ENCODE peak calls at places on chromosome 12, in four cellular contexts. Y is HepG2, E is K562, R is GM12878. V is an unnamed sample.

GRCh38 chr12:105492591-105492990 is 162.1 kb downstream of the C12orf75 start:
- DNase-seq in Y (no peak), R (no peak), E (no peak), V (no peak)

GRCh38 chr12:5155866-5156265 is 112.2 kb downstream of the KCNA5 start:
- DNase-seq in R (no peak), Y (no peak), E (no peak), V (no peak)

GRCh38 chr12:94689646-94690036 is 39.3 kb upstream of the TMCC3 start:
- DNase-seq in E (no peak), R (no peak), Y (no peak), V (no peak)

GRCh38 chr12:104756901-104757300 is 201.2 kb downstream of the SLC41A2 start:
- DNase-seq in Y (no peak), R (no peak), E (no peak), V (no peak)

GRCh38 chr12:104618691-104619090 is 161.9 kb downstream of the CHST11 start:
- DNase-seq in E (no peak), R (no peak), Y (no peak), V (no peak)

GRCh38 chr12:50112456-50113218 is 601 bp downstream of the COX14 start:
- DNase-seq in E (peak), R (no peak), Y (peak), V (peak)

GRCh38 chr12:106074706-106075392 is 63.9 kb downstream of the NUAK1 start:
- DNase-seq in R (no peak), E (no peak), Y (no peak), V (no peak)

GRCh38 chr12:55681142-55682077 is 26.3 kb downstream of the ITGA7 start:
- DNase-seq in R (no peak), E (peak), Y (peak), V (peak)

GRCh38 chr12:76346236-76346635 is 2.0 kb downstream of the BBS10 start:
- DNase-seq in R (no peak), Y (no peak), E (no peak), V (no peak)

GRCh38 chr12:75974323-75975273 is 57.0 kb downstream of the PHLDA1 start:
- DNase-seq in R (no peak), Y (peak), E (no peak), V (no peak)

GRCh38 chr12:120469450-120470149 is at the start of gene SRSF9:
- DNase-seq in E (peak), R (peak), Y (peak), V (peak)

GRCh38 chr12:120468846-120469449 is 600 bp downstream of the SRSF9 start:
- DNase-seq in Y (no peak), E (peak), R (no peak), V (peak)

GRCh38 chr12:120467439-120467838 is 2.1 kb downstream of the SRSF9 start:
- DNase-seq in R (no peak), E (no peak), Y (no peak), V (no peak)

GRCh38 chr12:120468271-120468845 is 1.2 kb downstream of the SRSF9 start:
- DNase-seq in E (no peak), Y (peak), R (no peak), V (peak)

DNA sequence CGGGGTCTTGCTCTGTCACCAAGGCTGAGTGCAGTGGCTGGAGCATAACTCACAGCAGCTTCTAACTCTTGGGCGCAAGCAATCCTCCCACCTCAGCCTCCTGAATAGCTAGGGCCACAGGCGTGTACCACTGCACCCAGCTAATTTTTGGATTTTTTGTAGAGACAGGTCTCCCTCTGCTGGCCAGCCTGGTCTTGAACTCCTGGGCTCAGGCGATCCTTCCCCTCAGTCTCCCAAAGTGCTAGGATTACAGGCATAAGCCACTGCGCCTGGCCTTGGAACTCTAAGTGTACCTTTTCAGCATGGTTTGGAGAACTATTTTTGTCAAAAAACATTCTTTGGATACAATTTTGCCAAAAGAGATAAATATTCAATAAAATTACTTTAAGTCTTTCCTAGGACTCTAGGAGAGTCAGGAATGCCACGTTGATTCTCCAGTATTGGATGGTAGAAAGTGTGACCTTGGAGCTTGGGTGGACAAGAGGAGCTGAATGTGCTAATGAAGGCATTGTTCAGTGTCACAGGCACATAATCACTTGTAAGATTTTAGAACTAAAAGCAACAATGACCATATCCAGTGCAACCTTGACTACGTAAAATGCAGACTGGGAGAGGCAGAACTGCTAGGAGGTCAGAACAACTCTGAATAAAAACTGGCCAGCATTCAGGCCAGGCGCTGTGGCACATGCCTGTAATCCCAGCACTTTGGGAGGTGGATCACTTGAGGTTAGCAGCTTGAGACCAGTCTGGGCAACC is 2.8 kb downstream of the SRSF9 start:
- DNase-seq in R (no peak), Y (peak), E (no peak), V (peak)
- TF ChIP-seq CHD4 in R (no peak), Y (no peak), E (no peak), V (no peak)

GRCh38 chr12:127386723-127387122 is 880.2 kb upstream of the TMEM132C start:
- DNase-seq in Y (no peak), R (no peak), E (no peak), V (no peak)

GRCh38 chr12:127383281-127383680 is 883.7 kb upstream of the TMEM132C start:
- DNase-seq in Y (no peak), E (no peak), R (no peak), V (peak)

GRCh38 chr12:127381681-127382080 is 885.3 kb upstream of the TMEM132C start:
- DNase-seq in R (no peak), Y (no peak), E (no peak), V (no peak)

GRCh38 chr12:127381043-127381668 is 885.8 kb upstream of the TMEM132C start:
- DNase-seq in Y (peak), E (peak), R (no peak), V (peak)
- TF ChIP-seq CHD4 in Y (no peak), E (no peak), R (no peak), V (no peak)

GRCh38 chr12:11814362-11814761 is 164.9 kb downstream of the ETV6 start:
- DNase-seq in R (no peak), E (no peak), Y (peak), V (no peak)

GRCh38 chr12:11810962-11811361 is 161.5 kb downstream of the ETV6 start:
- DNase-seq in E (no peak), R (no peak), Y (no peak), V (no peak)

GRCh38 chr12:11815397-11815796 is 165.9 kb downstream of the ETV6 start:
- DNase-seq in E (no peak), Y (no peak), R (no peak), V (no peak)

GRCh38 chr12:11813422-11813813 is 163.9 kb downstream of the ETV6 start:
- DNase-seq in R (no peak), E (no peak), Y (no peak), V (no peak)

DNA sequence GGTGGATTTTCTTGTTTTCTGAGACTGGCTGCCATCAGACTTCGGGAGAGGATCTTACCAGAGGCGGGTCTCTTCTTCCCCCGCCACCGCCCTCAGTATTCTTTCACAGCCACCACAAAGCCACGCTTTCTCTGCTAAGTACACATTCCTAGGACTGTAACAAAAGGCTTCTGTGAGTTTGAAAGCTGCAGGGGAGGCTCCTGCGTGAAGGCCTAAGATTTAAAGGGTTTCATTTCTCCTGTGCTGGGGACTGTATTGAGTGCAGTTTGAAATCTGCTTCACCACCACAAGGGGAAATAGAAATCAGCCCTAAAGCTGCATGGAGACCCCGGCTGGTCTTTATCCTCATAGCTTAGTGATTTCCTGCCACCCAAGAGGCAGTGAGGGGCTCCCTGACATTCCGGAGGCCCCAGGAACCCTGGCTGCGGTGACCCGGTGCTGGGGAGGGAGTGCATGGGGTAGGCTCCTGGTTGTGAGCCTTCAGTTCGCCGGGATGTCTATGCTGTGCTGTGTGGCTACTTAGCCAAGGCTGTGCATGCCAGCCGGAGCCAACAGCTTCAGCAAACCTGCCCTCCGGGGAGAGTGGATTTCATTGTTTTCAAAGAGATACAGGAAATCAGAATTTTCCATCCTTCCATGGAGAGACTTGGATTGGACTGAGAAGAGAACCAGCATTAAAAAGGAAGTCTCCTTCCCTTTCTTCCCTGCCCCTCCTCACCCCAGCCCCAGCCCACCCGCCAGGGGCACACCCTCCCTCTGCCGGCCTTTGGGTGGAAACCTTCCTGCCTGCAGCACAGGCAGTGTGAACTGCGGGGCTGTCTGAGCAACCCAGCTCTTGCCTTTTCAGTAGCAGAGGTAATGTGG is 163.3 kb downstream of the ETV6 start:
- DNase-seq in Y (peak), E (no peak), R (no peak), V (no peak)
- TF ChIP-seq CHD4 in Y (no peak), E (no peak), R (no peak), V (no peak)

DNA sequence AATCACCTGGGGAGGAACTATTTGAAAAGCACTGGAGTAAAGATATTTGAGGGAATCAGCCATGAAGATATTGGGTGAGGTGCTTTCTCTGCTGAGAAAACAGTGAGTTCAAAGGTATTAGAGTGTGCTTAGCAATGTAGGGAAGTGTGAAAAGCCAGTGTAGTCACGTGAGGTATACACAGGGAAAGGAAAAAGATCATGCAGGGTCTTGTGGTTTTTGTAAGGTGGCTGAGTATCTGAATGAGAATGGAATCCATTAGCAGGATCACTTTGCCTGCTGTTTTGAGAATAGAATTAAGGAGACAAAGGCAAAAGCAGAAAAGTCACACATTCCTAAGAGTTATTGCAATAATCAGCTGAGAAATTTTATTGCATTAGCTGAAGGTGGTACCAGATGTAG is 193.0 kb downstream of the PIK3C2G start:
- DNase-seq in Y (no peak), R (no peak), E (no peak), V (no peak)
- TF ChIP-seq CHD4 in Y (no peak), R (no peak), E (no peak), V (no peak)

DNA sequence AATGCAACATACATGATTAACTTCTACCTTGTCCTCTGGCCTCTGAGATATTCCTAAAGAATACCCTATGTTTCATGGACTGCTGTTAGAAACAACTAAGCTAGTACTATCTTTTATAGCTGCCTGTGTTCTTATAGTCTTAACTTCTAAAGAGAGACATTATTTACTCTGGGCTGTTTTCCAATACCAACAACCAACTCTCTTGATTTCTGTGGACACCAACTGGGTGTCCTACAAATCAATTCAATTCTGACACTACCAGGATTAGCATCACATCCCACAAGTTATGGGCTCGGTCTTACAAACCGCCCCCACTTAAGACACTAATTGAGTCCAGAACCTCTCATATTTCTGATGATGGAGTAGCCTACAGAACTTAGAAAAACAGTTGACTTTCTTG is 8.3 kb downstream of the XPOT start:
- DNase-seq in Y (no peak), R (no peak), E (no peak), V (no peak)
- TF ChIP-seq CHD4 in Y (no peak), R (no peak), E (no peak), V (no peak)

DNA sequence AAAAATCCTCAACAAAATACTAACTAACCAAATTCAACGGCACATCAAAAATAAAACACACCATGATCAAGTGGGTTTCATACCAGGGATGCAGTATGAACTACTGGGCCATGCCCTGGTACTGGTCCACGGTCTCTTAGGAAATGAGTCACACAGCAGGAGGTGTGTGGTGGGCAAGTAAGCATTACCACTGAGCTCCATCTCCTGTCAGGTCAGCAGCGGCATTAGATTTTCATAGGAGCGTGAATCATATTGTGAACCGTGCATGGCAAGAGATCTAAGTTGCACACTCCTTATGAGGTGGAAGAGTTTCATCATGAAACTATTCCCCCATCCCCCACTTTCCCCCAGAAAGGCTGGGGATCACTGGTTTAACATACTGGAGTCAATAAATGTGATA is 6.7 kb upstream of the LGR5 start:
- DNase-seq in E (no peak), R (no peak), Y (no peak), V (no peak)
- TF ChIP-seq CHD4 in E (no peak), R (no peak), Y (no peak), V (no peak)

DNA sequence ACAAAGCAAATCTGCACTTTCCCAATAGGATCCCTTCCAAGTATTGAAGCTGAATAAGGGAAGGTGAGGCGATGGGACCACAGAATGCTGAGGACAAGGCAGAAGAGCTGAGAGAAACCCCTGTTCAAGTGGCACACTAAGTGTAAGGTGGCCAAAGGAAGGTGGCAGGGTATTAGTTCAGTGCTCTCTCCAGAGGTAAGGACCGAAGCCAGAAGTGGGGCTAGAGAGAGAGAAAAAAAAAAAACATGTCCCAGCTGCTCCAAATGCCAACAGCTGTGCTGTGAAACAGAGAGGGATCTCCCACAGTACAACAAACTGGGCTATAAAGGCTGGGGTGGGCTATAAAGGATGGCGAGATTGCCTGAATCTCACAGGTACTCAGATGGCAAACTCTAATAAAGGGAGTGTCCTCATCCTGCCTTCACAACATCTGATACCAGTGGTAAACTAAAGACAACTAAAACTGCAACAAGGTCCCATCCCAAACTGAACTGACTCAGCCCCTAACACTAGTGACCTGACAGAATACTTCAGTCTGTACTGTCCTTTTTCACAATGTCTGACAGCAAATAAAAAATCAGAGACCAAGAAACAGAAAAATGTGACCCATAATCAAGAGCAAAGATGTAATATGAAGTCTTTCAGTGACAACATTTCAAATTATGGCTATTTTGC is 47.9 kb downstream of the CDK17 start:
- DNase-seq in Y (no peak), E (no peak), R (no peak), V (no peak)
- TF ChIP-seq CHD4 in Y (no peak), E (no peak), R (no peak), V (no peak)

GRCh38 chr12:116539905-116540482 is 19.2 kb upstream of the MAP1LC3B2 start:
- DNase-seq in R (no peak), E (no peak), Y (no peak), V (no peak)
- TF ChIP-seq CHD4 in R (no peak), E (no peak), Y (no peak), V (no peak)